ENCODE peak calls at places on chromosomes 6 and 20, in six cellular contexts. One of them, this sample, is unnamed.

GRCh38 chr20:33516882-33517281 is 27.0 kb downstream of the CBFA2T2 start:
- DNase-seq in WTC11: no peak
- DNase-seq in HEK293T: no peak
- DNase-seq in H1: no peak
- DNase-seq in HCT116: no peak
- DNase-seq in GM12878: no peak
- DNase-seq in this sample: no peak

GRCh38 chr6:112342511-112342910 is 4.6 kb upstream of the RFPL4B start:
- DNase-seq in WTC11: no peak
- DNase-seq in HEK293T: no peak
- DNase-seq in H1: no peak
- DNase-seq in HCT116: no peak
- DNase-seq in GM12878: no peak
- DNase-seq in this sample: no peak

GRCh38 chr20:56322661-56323060 is 36.1 kb upstream of the FAM210B start:
- DNase-seq in WTC11: no peak
- DNase-seq in HEK293T: no peak
- DNase-seq in H1: no peak
- DNase-seq in HCT116: no peak
- DNase-seq in GM12878: no peak
- DNase-seq in this sample: no peak

GRCh38 chr20:57325632-57326356 is 3.8 kb upstream of the SPO11 start:
- DNase-seq in WTC11: no peak
- DNase-seq in HEK293T: no peak
- DNase-seq in H1: peak
- DNase-seq in HCT116: no peak
- DNase-seq in GM12878: no peak
- DNase-seq in this sample: no peak

GRCh38 chr20:59955131-59955796 is 3.0 kb upstream of the CDH26 start:
- DNase-seq in WTC11: no peak
- DNase-seq in HEK293T: peak
- DNase-seq in H1: no peak
- DNase-seq in HCT116: peak
- DNase-seq in GM12878: no peak
- DNase-seq in this sample: peak

GRCh38 chr20:4956200-4956810 is 45.0 kb downstream of the SLC23A2 start:
- DNase-seq in WTC11: no peak
- DNase-seq in HEK293T: no peak
- DNase-seq in H1: no peak
- DNase-seq in HCT116: peak
- DNase-seq in GM12878: no peak
- DNase-seq in this sample: peak

GRCh38 chr6:49698538-49699205 is 14.7 kb downstream of the CRISP2 start:
- DNase-seq in WTC11: no peak
- DNase-seq in HEK293T: no peak
- DNase-seq in H1: no peak
- DNase-seq in HCT116: no peak
- DNase-seq in GM12878: no peak
- DNase-seq in this sample: no peak

GRCh38 chr6:70413829-70414494 is 654 bp downstream of the FAM135A start:
- DNase-seq in WTC11: no peak
- DNase-seq in HEK293T: peak
- DNase-seq in H1: no peak
- DNase-seq in HCT116: no peak
- DNase-seq in GM12878: no peak
- DNase-seq in this sample: no peak

GRCh38 chr6:144305985-144306384 is 20.9 kb downstream of the UTRN start:
- DNase-seq in WTC11: no peak
- DNase-seq in HEK293T: no peak
- DNase-seq in H1: no peak
- DNase-seq in HCT116: no peak
- DNase-seq in GM12878: peak
- DNase-seq in this sample: no peak

GRCh38 chr6:70955441-70956190 is 1.2 kb downstream of the B3GAT2 start:
- DNase-seq in WTC11: peak
- DNase-seq in HEK293T: peak
- DNase-seq in H1: peak
- DNase-seq in HCT116: peak
- DNase-seq in GM12878: peak
- DNase-seq in this sample: peak

GRCh38 chr6:53986165-53986720 is 125.0 kb upstream of the MLIP start:
- DNase-seq in WTC11: peak
- DNase-seq in HEK293T: peak
- DNase-seq in H1: no peak
- DNase-seq in HCT116: peak
- DNase-seq in GM12878: no peak
- DNase-seq in this sample: peak

GRCh38 chr20:61031101-61031830 is 220.8 kb upstream of the CDH4 start:
- DNase-seq in WTC11: no peak
- DNase-seq in HEK293T: no peak
- DNase-seq in H1: peak
- DNase-seq in HCT116: no peak
- DNase-seq in GM12878: no peak
- DNase-seq in this sample: no peak

GRCh38 chr20:53081916-53082863 is 110.0 kb downstream of the TSHZ2 start:
- DNase-seq in WTC11: no peak
- DNase-seq in HEK293T: peak
- DNase-seq in H1: no peak
- DNase-seq in HCT116: no peak
- DNase-seq in GM12878: no peak
- DNase-seq in this sample: peak

GRCh38 chr6:22219916-22220315 is 76.9 kb downstream of the PRL start:
- DNase-seq in WTC11: no peak
- DNase-seq in HEK293T: no peak
- DNase-seq in H1: no peak
- DNase-seq in HCT116: no peak
- DNase-seq in GM12878: no peak
- DNase-seq in this sample: no peak
- TF ChIP-seq SP1 in WTC11: no peak
- TF ChIP-seq SP1 in HEK293T: no peak
- TF ChIP-seq SP1 in H1: no peak
- TF ChIP-seq SP1 in HCT116: no peak
- TF ChIP-seq SP1 in GM12878: no peak
- TF ChIP-seq SP1 in this sample: no peak

GRCh38 chr20:45828589-45828988 is 1.5 kb upstream of the TNNC2 start:
- DNase-seq in WTC11: no peak
- DNase-seq in HEK293T: no peak
- DNase-seq in H1: no peak
- DNase-seq in HCT116: no peak
- DNase-seq in GM12878: no peak
- DNase-seq in this sample: no peak
- TF ChIP-seq SP1 in WTC11: no peak
- TF ChIP-seq SP1 in HEK293T: no peak
- TF ChIP-seq SP1 in H1: no peak
- TF ChIP-seq SP1 in HCT116: no peak
- TF ChIP-seq SP1 in GM12878: no peak
- TF ChIP-seq SP1 in this sample: no peak

GRCh38 chr20:49913399-49914047 is 1.8 kb downstream of the SPATA2 start:
- DNase-seq in WTC11: no peak
- DNase-seq in HEK293T: no peak
- DNase-seq in H1: no peak
- DNase-seq in HCT116: no peak
- DNase-seq in GM12878: no peak
- DNase-seq in this sample: no peak
- TF ChIP-seq SP1 in WTC11: no peak
- TF ChIP-seq SP1 in HEK293T: no peak
- TF ChIP-seq SP1 in H1: no peak
- TF ChIP-seq SP1 in HCT116: no peak
- TF ChIP-seq SP1 in GM12878: no peak
- TF ChIP-seq SP1 in this sample: no peak

GRCh38 chr6:160088069-160088773 is 33.4 kb upstream of the SLC22A1 start:
- DNase-seq in WTC11: peak
- DNase-seq in HEK293T: peak
- DNase-seq in H1: peak
- DNase-seq in HCT116: peak
- DNase-seq in GM12878: no peak
- DNase-seq in this sample: peak
- TF ChIP-seq SP1 in WTC11: no peak
- TF ChIP-seq SP1 in HEK293T: no peak
- TF ChIP-seq SP1 in H1: no peak
- TF ChIP-seq SP1 in HCT116: no peak
- TF ChIP-seq SP1 in GM12878: no peak
- TF ChIP-seq SP1 in this sample: no peak

This sample was measured in HepG2.